ENCODE peak calls at places on chromosomes 1 and 21, in ten cellular contexts. Z is fibroblast of the conjunctiva; N is effector CD4-positive, alpha-beta T cell; K is GM04504; T is ovary; S is WTC11; F is NCI-H1436; C is activated CD8-positive, alpha-beta memory T cell treated with anti-CD3 and anti-CD28 coated beads for 1 hour; P is CD8-positive, alpha-beta memory T cell; M is IMR-90. U is an unnamed sample.

GRCh38 chr1:113027449-113027848 is 45.5 kb upstream of the LRIG2 start:
- DNase-seq in C (no peak), M (no peak), F (no peak), K (no peak), Z (no peak), N (no peak), P (no peak), S (peak), T (no peak), U (no peak)

GRCh38 chr1:170664283-170664827 is 424 bp downstream of the PRRX1 start:
- DNase-seq in Z (no peak), T (no peak), P (no peak), S (peak), C (no peak), F (no peak), K (no peak), M (peak), N (no peak), U (no peak)

GRCh38 chr1:26321315-26322041 is 3.7 kb downstream of the CD52 start:
- DNase-seq in S (peak), K (peak), F (peak), T (peak), M (peak), N (peak), Z (peak), C (peak), P (peak), U (peak)

GRCh38 chr1:147478556-147478955 is 62.7 kb upstream of the BCL9 start:
- DNase-seq in F (no peak), S (no peak), Z (no peak), P (no peak), C (no peak), N (no peak), K (no peak), T (no peak), M (no peak), U (no peak)

GRCh38 chr1:18787825-18788385 is 71.6 kb downstream of the TAS1R2 start:
- DNase-seq in P (no peak), C (no peak), K (no peak), F (no peak), S (no peak), M (no peak), N (no peak), Z (no peak), T (no peak), U (no peak)

GRCh38 chr1:9797049-9797448 is 26.7 kb downstream of the CLSTN1 start:
- DNase-seq in P (no peak), M (no peak), F (no peak), S (no peak), C (no peak), Z (no peak), T (no peak), N (no peak), K (no peak), U (no peak)

GRCh38 chr21:34553199-34553952 is 41.4 kb upstream of the KCNE1 start:
- DNase-seq in M (peak), P (no peak), N (no peak), C (no peak), Z (no peak), F (no peak), T (no peak), K (no peak), S (no peak), U (no peak)

GRCh38 chr1:243686149-243686548 is 163.9 kb downstream of the AKT3 start:
- DNase-seq in K (no peak), Z (no peak), N (no peak), P (no peak), S (no peak), T (no peak), C (no peak), F (no peak), M (peak), U (no peak)

GRCh38 chr1:228000836-228001563 is 5.8 kb upstream of the WNT3A start:
- DNase-seq in Z (no peak), K (no peak), S (no peak), N (no peak), F (no peak), M (no peak), T (no peak), P (no peak), C (no peak), U (no peak)

GRCh38 chr1:109083923-109084322 is 6.6 kb upstream of the TMEM167B start:
- DNase-seq in T (no peak), M (no peak), C (no peak), Z (no peak), F (no peak), K (no peak), P (no peak), S (no peak), N (no peak), U (no peak)

GRCh38 chr1:160047116-160047991 is 15.6 kb upstream of the PIGM start:
- DNase-seq in S (no peak), T (no peak), P (no peak), F (no peak), N (no peak), C (no peak), M (no peak), Z (no peak), K (no peak), U (no peak)

GRCh38 chr1:237760981-237761380 is 129.7 kb downstream of the ZP4 start:
- DNase-seq in N (no peak), Z (no peak), M (no peak), K (no peak), P (no peak), T (no peak), C (no peak), F (no peak), S (no peak), U (no peak)

GRCh38 chr1:51960262-51960661 is 30.2 kb downstream of the RAB3B start:
- DNase-seq in M (no peak), F (peak), K (no peak), C (no peak), N (no peak), S (peak), Z (no peak), P (no peak), T (no peak), U (no peak)

GRCh38 chr1:230350208-230350921 is 75.8 kb downstream of the PGBD5 start:
- DNase-seq in P (no peak), S (no peak), C (no peak), N (no peak), K (peak), F (no peak), M (peak), Z (no peak), T (no peak), U (no peak)

GRCh38 chr1:54906586-54906985 is 19.6 kb upstream of the DHCR24 start:
- DNase-seq in F (no peak), M (no peak), T (no peak), C (no peak), N (no peak), P (no peak), K (no peak), S (no peak), Z (no peak), U (no peak)

GRCh38 chr1:118291686-118292085 is 106.7 kb upstream of the SPAG17 start:
- DNase-seq in M (no peak), Z (no peak), P (no peak), T (no peak), F (no peak), C (no peak), S (no peak), N (no peak), K (no peak), U (no peak)

GRCh38 chr1:67535474-67535873 is 105.3 kb upstream of the SERBP1 start:
- DNase-seq in S (peak), P (no peak), M (peak), T (peak), C (no peak), K (peak), N (no peak), F (no peak), Z (peak), U (peak)

GRCh38 chr1:2228684-2229031 is 539 bp downstream of the SKI start:
- DNase-seq in T (no peak), Z (no peak), P (no peak), M (no peak), K (no peak), N (no peak), F (no peak), S (no peak), C (no peak), U (no peak)